ENCODE peak calls at places on chromosomes 7 and 10, in nine cellular contexts. T is lung; P is AG04449; J is CD8-positive, alpha-beta memory T cell; H is choroid plexus epithelial cell; C is adrenal gland; D is mammary epithelial cell; Q is BJ; R is kidney epithelial cell. M is an unnamed sample.

GRCh38 chr10:4384254-4384653 is 441.8 kb upstream of the AKR1E2 start:
- DNase-seq in T (no peak), P (peak; percentile 28), J (no peak), H (peak; percentile 62), C (no peak), D (no peak), Q (no peak), R (no peak), M (no peak)

GRCh38 chr10:128881086-128881485 is 586.0 kb upstream of the MGMT start:
- DNase-seq in T (peak; percentile 16), P (no peak), J (no peak), H (no peak), C (no peak), D (no peak), Q (no peak), R (no peak), M (no peak)

GRCh38 chr10:60846173-60846572 is 67.9 kb downstream of the CDK1 start:
- DNase-seq in T (no peak), P (no peak), J (no peak), H (peak; percentile 48), C (peak; percentile 14), D (peak; percentile 8), Q (no peak), R (no peak), M (no peak)

GRCh38 chr10:47311193-47311899 is 10.9 kb upstream of the GDF2 start:
- DNase-seq in T (no peak), P (no peak), J (peak; percentile 62), H (peak; percentile 21), C (no peak), D (no peak), Q (no peak), R (no peak), M (peak; percentile 60)

GRCh38 chr10:19847321-19847720 is 31.1 kb downstream of the PLXDC2 start:
- DNase-seq in T (no peak), P (no peak), J (no peak), H (peak; percentile 74), C (no peak), D (peak; percentile 95), Q (no peak), R (peak; percentile 61), M (no peak)

GRCh38 chr7:137084607-137085380 is 216.3 kb downstream of the CHRM2 start:
- DNase-seq in T (no peak), P (no peak), J (no peak), H (no peak), C (no peak), D (no peak), Q (no peak), R (no peak), M (no peak)

GRCh38 chr7:75795831-75796285 is 17.7 kb downstream of the CCL24 start:
- DNase-seq in T (peak; percentile 47), P (no peak), J (no peak), H (no peak), C (peak; percentile 86), D (no peak), Q (no peak), R (no peak), M (no peak)

GRCh38 chr10:112802411-112803060 is 147.5 kb upstream of the TCF7L2 start:
- DNase-seq in T (no peak), P (no peak), J (no peak), H (no peak), C (no peak), D (no peak), Q (no peak), R (no peak), M (no peak)

GRCh38 chr7:140649566-140650205 is 9.1 kb upstream of the DENND2A start:
- DNase-seq in T (no peak), P (no peak), J (no peak), H (peak; percentile 73), C (no peak), D (peak; percentile 48), Q (no peak), R (no peak), M (no peak)

GRCh38 chr10:96645191-96645721 is 58.4 kb upstream of the TM9SF3 start:
- DNase-seq in T (no peak), P (no peak), J (no peak), H (peak; percentile 59), C (peak; percentile 48), D (no peak), Q (no peak), R (no peak), M (no peak)

GRCh38 chr10:37734971-37735370 is 122.4 kb downstream of the ZNF248 start:
- DNase-seq in T (no peak), P (no peak), J (no peak), H (peak; percentile 1), C (peak; percentile 77), D (peak; percentile 23), Q (no peak), R (no peak), M (no peak)

GRCh38 chr10:12777840-12778585 is 223.5 kb downstream of the CCDC3 start:
- DNase-seq in T (no peak), P (no peak), J (no peak), H (no peak), C (no peak), D (no peak), Q (no peak), R (no peak), M (no peak)

DNA sequence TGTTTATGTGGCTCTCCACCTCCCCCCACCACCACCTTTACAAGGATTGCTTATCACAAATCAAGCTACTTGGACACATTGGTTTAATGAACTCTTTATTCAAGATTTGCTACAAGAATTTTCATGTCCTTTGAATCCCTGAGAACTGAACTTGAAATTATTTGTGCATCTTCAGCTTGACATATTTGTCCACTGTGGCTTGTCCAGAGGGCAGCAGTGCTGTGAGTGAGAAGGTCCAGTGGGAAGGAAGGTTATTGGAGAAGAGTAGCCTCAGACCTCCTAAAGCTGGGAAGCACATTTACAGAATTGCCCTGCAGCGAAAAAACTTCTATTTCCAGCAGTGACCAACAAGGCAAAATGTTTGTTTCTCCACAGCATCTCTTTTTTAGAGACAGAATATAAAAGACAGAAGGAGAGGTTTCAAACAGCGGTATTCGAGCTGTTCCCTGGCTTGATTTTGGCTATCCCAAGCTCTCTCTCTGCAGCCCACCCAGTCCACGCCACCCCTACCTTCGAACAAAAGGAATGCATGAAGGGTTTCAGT is 2.2 kb upstream of the HOXA11 start:
- DNase-seq in T (no peak), P (no peak), J (no peak), H (no peak), C (no peak), D (no peak), Q (peak; percentile 37), R (no peak), M (no peak)
- H3K4me3 ChIP-seq in T (no peak overlapping the region), P (no peak overlapping the region), J (no peak overlapping the region), H (no peak overlapping the region), C (no peak overlapping the region), D (no peak overlapping the region), Q (peak overlapping the region; percentile 60), R (peak overlapping the region; percentile 52), M (no peak overlapping the region)

GRCh38 chr10:103554488-103555320 is 61.2 kb downstream of the NEURL1 start:
- DNase-seq in T (no peak), P (peak; percentile 17), J (no peak), H (peak; percentile 57), C (peak; percentile 61), D (peak; percentile 39), Q (no peak), R (peak; percentile 14), M (peak; percentile 19)
- H3K4me3 ChIP-seq in T (no peak overlapping the region), P (peak overlapping the region; percentile 49), J (no peak overlapping the region), H (peak overlapping the region; percentile 34), C (no peak overlapping the region), D (no peak overlapping the region), Q (peak overlapping the region; percentile 42), R (peak overlapping the region; percentile 23), M (peak overlapping the region; percentile 62)

DNA sequence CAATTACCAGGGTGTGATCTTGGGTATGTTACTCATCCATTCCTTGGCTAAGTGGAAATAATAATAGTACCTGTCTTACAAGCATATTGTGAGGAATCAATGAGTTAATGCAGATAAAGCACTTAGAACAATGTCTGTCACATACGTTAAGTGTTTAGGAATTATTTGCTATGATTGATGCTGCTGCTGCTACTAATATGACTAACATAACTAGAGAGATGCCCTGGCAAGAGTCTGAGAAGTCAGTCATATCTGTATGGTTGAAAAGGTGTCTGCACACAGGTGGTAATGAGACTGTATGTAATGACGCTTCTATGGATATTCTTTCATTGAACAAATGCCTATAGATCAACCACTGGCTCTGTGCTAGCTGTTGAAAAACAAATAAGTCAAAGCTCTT is 100.1 kb upstream of the PCGF5 start:
- DNase-seq in T (no peak), P (no peak), J (no peak), H (no peak), C (no peak), D (no peak), Q (no peak), R (no peak), M (no peak)
- H3K4me3 ChIP-seq in T (no peak overlapping the region), P (no peak overlapping the region), J (no peak overlapping the region), H (no peak overlapping the region), C (no peak overlapping the region), D (no peak overlapping the region), Q (no peak overlapping the region), R (no peak overlapping the region), M (no peak overlapping the region)

GRCh38 chr7:134547738-134548054 is 1.2 kb upstream of the AKR1B15 start:
- DNase-seq in T (no peak), P (no peak), J (no peak), H (peak; percentile 78), C (peak; percentile 84), D (no peak), Q (no peak), R (peak; percentile 32), M (no peak)

GRCh38 chr7:134548877-134549276 is at the start of gene AKR1B15:
- DNase-seq in T (no peak), P (no peak), J (no peak), H (peak; percentile 39), C (peak; percentile 14), D (peak; percentile 62), Q (no peak), R (no peak), M (no peak)

GRCh38 chr7:134545379-134545778 is 3.5 kb upstream of the AKR1B15 start:
- DNase-seq in T (no peak), P (no peak), J (no peak), H (no peak), C (no peak), D (no peak), Q (no peak), R (no peak), M (no peak)

GRCh38 chr7:134545918-134546317 is 3.0 kb upstream of the AKR1B15 start:
- DNase-seq in T (no peak), P (no peak), J (no peak), H (no peak), C (no peak), D (no peak), Q (no peak), R (no peak), M (no peak)

DNA sequence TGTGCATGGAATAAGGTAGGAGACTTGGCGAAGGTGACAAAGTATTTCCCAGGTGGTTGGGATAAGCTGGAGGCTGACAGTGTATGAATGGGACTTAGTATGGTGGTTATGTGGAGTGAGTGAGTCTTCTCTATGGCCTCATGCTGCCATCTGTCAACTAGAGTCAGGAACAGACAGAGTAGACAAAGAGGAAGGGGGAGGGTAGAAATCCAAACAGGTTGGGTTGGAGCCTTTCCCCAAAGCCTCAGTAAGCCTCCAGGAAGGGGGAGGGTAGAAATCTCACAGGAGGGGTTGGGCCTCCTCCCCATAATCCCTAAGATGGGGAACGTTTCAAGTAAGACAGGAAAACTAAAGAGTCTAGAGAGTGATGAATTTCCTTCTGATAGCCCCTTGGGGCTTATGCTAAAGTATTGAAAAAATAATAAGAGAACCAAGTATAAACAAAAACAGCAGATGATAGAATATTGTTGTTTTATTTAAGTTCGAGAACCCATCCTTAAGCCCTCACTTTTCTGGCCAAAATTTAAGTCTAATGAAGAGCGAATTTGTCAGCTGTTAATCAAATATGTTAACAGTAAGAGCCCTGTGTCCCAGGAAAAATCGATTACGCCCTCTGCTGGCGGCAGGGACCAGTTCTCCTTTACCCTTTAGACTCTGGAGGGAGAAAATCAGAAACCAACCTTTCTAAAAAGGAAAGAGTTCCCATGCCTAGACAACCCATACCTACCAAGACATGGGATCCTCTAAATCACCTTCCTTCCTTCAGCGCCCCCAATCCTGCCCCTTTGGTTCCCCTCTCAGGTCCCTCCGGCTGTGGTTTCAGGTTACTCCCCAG is 1.8 kb upstream of the AKR1B15 start:
- DNase-seq in T (peak; percentile 63), P (no peak), J (peak; percentile 34), H (peak; percentile 74), C (peak; percentile 77), D (peak; percentile 72), Q (no peak), R (no peak), M (peak; percentile 82)
- H3K4me3 ChIP-seq in T (no peak overlapping the region), P (peak overlapping the region; percentile 57), J (no peak overlapping the region), H (peak overlapping the region; percentile 56), C (no peak overlapping the region), D (peak overlapping the region; percentile 45), Q (peak overlapping the region; percentile 35), R (peak overlapping the region; percentile 23), M (no peak overlapping the region)